ENCODE peak calls at places on chromosomes 1 and 21, in four cellular contexts. Q, X, N and P are unnamed samples.

GRCh38 chr1:181117648-181118449 is 29.3 kb downstream of the IER5 start:
- DNase-seq in N (no peak), Q (no peak), X (peak), P (no peak)

GRCh38 chr1:206717237-206717989 is 32.7 kb downstream of the MAPKAPK2 start:
- DNase-seq in Q (no peak), N (no peak), X (no peak), P (no peak)

GRCh38 chr1:205530116-205530515 is 25.6 kb downstream of the CDK18 start:
- DNase-seq in N (no peak), X (no peak), Q (no peak), P (no peak)

GRCh38 chr21:42421018-42421793 is 17.5 kb downstream of the UBASH3A start:
- DNase-seq in Q (no peak), N (no peak), X (no peak), P (no peak)

GRCh38 chr1:227002531-227003049 is 62.5 kb downstream of the COQ8A start:
- DNase-seq in Q (no peak), N (no peak), X (no peak), P (no peak)

GRCh38 chr1:20329793-20330542 is 39.3 kb downstream of the VWA5B1 start:
- DNase-seq in Q (no peak), N (no peak), X (no peak), P (no peak)

GRCh38 chr21:40215941-40216340 is 348.7 kb downstream of the PCP4 start:
- DNase-seq in N (no peak), Q (no peak), X (no peak), P (no peak)

GRCh38 chr1:78254517-78254916 is 208.8 kb downstream of the GIPC2 start:
- DNase-seq in N (no peak), Q (no peak), X (no peak), P (no peak)

GRCh38 chr1:59814180-59814900 is 409 bp upstream of the HOOK1 start:
- DNase-seq in X (peak), N (peak), Q (no peak), P (no peak)

GRCh38 chr1:26288311-26288941 is 8.5 kb downstream of the SH3BGRL3 start:
- DNase-seq in X (no peak), Q (no peak), N (no peak), P (no peak)

GRCh38 chr21:45313015-45313414 is 25.3 kb upstream of the POFUT2 start:
- DNase-seq in X (no peak), Q (no peak), N (no peak), P (no peak)

GRCh38 chr1:245915406-245915805 is 591.7 kb downstream of the SMYD3 start:
- DNase-seq in N (no peak), Q (no peak), X (no peak), P (no peak)

GRCh38 chr1:240027059-240027462 is 64.6 kb upstream of the FMN2 start:
- DNase-seq in N (no peak), Q (no peak), X (peak), P (peak)

GRCh38 chr1:97488505-97488904 is 432.3 kb downstream of the DPYD start:
- DNase-seq in Q (no peak), N (no peak), X (no peak), P (no peak)

GRCh38 chr1:97489834-97490233 is 431.0 kb downstream of the DPYD start:
- DNase-seq in N (no peak), Q (no peak), X (no peak), P (peak)
- H3K27ac ChIP-seq in N (no peak), Q (no peak), X (no peak), P (no peak)

GRCh38 chr1:202010042-202011015 is at the start of gene ELF3:
- DNase-seq in N (peak), Q (no peak), X (peak), P (no peak)
- H3K27ac ChIP-seq in N (peak), Q (peak), X (peak), P (no peak)

GRCh38 chr1:92903765-92904164 is 57.5 kb downstream of the DIPK1A start:
- DNase-seq in X (no peak), Q (no peak), N (no peak), P (no peak)
- H3K27ac ChIP-seq in X (no peak), Q (no peak), N (no peak), P (no peak)

DNA sequence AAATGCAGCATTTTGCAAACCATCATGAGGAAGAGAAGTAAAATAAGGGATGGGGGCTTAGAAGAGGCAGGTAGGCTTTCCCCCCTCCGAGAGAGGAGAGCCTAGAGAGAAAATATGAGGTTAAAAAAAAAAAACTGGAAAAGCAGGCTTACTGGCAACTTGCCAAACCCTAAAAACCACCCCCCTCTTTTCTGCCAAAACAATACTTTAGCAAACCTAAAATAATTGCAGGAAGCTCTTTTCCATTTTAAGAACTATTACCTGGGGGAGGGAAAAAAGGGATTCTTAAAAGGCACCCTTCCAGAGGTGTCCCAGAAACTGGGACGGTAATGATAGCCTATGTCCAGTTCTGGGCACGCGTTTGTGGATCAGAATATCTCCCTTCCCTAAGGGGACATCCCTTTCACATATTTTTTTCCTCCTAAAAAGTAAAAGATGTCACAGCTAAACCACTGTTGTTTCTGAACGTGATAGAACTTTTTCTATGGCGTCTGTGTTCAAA is 1.2 kb upstream of the NFIA start:
- DNase-seq in Q (no peak), N (no peak), X (no peak), P (no peak)
- H3K27ac ChIP-seq in Q (peak), N (peak), X (no peak), P (no peak)

GRCh38 chr1:230105754-230106625 is 39.0 kb downstream of the GALNT2 start:
- DNase-seq in X (no peak), N (no peak), Q (no peak), P (peak)
- H3K27ac ChIP-seq in X (no peak), N (no peak), Q (peak), P (peak)

GRCh38 chr1:198153804-198154203 is 3.0 kb upstream of the NEK7 start:
- DNase-seq in X (no peak), N (no peak), Q (no peak), P (peak)
- H3K27ac ChIP-seq in X (no peak), N (no peak), Q (no peak), P (no peak)

DNA sequence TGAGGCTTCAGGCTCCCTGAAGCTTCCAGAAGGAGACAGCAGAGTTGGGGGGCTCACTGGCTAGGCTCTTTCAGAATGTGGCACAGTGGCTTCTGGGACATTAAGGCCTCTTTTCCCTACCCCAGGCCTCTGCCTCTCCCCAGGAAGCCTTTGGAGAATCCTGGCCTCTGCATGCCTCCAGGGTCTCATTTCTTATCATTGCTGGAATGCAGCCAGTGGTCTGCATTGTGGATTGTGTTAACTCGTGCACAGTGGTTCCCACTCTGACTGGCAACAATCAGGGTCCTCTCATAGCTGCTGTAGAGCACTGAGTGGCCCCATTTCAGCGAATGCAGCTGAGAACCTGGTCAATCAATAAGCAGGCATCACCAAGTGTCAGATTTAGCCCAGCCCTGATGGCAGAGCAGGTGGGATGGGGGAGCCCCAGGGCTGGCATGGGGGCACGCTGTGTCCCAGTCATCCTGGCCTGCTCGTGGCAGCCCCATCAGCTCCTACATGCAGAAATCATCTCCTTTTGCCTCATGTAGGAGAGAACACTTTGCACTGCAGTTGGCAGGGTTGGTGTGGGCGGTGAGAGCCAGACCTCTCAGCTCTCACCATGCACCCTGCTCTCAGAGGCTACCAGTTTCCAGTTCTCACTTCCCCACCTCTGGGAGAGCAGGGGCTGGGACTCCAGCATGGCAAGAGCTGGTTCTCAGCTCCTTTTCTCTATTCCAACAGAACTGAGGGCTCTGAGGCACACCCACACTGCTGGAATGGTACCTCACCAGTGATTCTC is 13.4 kb downstream of the ADORA1 start:
- DNase-seq in X (no peak), Q (no peak), N (no peak), P (no peak)
- H3K27ac ChIP-seq in X (no peak), Q (no peak), N (no peak), P (no peak)

GRCh38 chr1:162019436-162019835 is 4.2 kb downstream of the OLFML2B start:
- DNase-seq in Q (no peak), N (no peak), X (no peak), P (no peak)
- H3K27ac ChIP-seq in Q (no peak), N (no peak), X (no peak), P (no peak)

GRCh38 chr1:67818162-67818561 is 15.1 kb downstream of the GNG12 start:
- DNase-seq in N (no peak), Q (no peak), X (no peak), P (no peak)

GRCh38 chr1:67821263-67821662 is 12.0 kb downstream of the GNG12 start:
- DNase-seq in N (no peak), X (no peak), Q (no peak), P (no peak)

GRCh38 chr1:67816506-67816905 is 16.8 kb downstream of the GNG12 start:
- DNase-seq in Q (no peak), N (no peak), X (no peak), P (no peak)

GRCh38 chr1:67817319-67817718 is 15.9 kb downstream of the GNG12 start:
- DNase-seq in N (no peak), Q (no peak), X (no peak), P (no peak)

DNA sequence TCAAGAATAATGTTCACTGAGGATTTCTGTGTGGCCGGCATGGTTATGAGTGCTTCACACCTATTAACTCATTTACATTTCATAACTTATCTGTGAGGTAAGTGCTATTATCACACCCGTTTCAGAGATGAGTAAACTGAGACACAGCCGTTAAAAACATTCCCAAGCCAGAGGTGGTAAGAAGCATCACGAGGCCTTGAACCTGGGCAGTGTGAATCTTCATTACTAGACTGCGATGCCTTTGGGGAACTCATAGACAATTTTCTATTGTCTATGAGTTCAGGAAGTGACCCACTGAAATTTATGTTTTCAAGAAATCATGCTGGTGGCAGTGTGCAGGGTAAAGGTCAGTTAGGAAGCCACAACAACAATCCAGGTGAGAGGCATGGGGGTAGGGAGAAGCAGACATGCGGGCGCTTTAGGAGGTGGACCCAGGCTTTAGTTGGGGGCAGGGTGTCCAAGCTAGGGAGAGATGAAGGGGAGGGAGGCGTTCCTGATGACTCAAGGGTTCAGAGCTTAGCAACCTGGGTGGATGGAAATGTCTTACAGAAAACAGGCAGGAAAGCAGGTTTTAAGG is 14.5 kb downstream of the GNG12 start:
- DNase-seq in X (no peak), N (no peak), Q (no peak), P (no peak)
- H3K27ac ChIP-seq in X (no peak), N (no peak), Q (no peak), P (no peak)